ENCODE peak calls at places on chromosome 15, in eight cellular contexts. C is stomach, I is body of pancreas, B is tibial nerve, A is pancreas, Z is Peyer's patch, M is uterus, L is cardiac muscle cell. J is an unnamed sample. For H3K36me3, the result is how much of the 10 kb centered on the place peaks cover.

GRCh38 chr15:41490355-41490754 is 3.3 kb upstream of the ITPKA start:
- DNase-seq in C (no peak), M (no peak), I (no peak), A (no peak), B (no peak), L (peak), Z (no peak), J (no peak)

GRCh38 chr15:36737430-36737891 is 158.0 kb downstream of the CDIN1 start:
- DNase-seq in B (no peak), L (peak), I (no peak), A (no peak), Z (no peak), C (no peak), M (no peak), J (no peak)

GRCh38 chr15:81899730-81900129 is 146.1 kb downstream of the MEX3B start:
- DNase-seq in B (no peak), Z (no peak), A (no peak), M (no peak), I (no peak), L (peak), C (no peak), J (no peak)

GRCh38 chr15:27414168-27414870 is 443.3 kb downstream of the GABRG3 start:
- DNase-seq in M (no peak), L (no peak), B (no peak), A (no peak), I (no peak), C (no peak), Z (no peak), J (no peak)

GRCh38 chr15:78047631-78048409 is 29.7 kb downstream of the TBC1D2B start:
- DNase-seq in M (peak), B (no peak), L (peak), Z (peak), I (no peak), C (no peak), A (no peak), J (no peak)

GRCh38 chr15:49847937-49848823 is 227.3 kb downstream of the DTWD1 start:
- DNase-seq in C (no peak), L (peak), M (no peak), A (no peak), I (no peak), Z (no peak), B (no peak), J (no peak)

GRCh38 chr15:74453925-74454763 is 6.8 kb downstream of the UBL7 start:
- DNase-seq in Z (no peak), I (no peak), L (no peak), A (no peak), M (no peak), C (no peak), B (no peak), J (no peak)

GRCh38 chr15:35827949-35828348 is 282.0 kb upstream of the DPH6 start:
- DNase-seq in A (no peak), L (peak), Z (no peak), B (no peak), I (no peak), C (no peak), M (no peak), J (no peak)

GRCh38 chr15:61749169-61749568 is 311.1 kb downstream of the VPS13C start:
- DNase-seq in C (no peak), I (no peak), Z (no peak), L (no peak), M (no peak), A (no peak), B (no peak), J (no peak)

GRCh38 chr15:58361291-58361759 is 70.5 kb upstream of the LIPC start:
- DNase-seq in L (peak), Z (no peak), A (no peak), M (no peak), I (no peak), C (no peak), B (no peak), J (no peak)

GRCh38 chr15:40739042-40739441 is 16.0 kb downstream of the RMDN3 start:
- DNase-seq in I (no peak), M (no peak), L (no peak), Z (peak), C (no peak), B (no peak), A (no peak), J (no peak)

GRCh38 chr15:93432474-93432873 is 343.5 kb upstream of the RGMA start:
- DNase-seq in M (no peak), I (no peak), Z (no peak), B (no peak), L (no peak), A (no peak), C (no peak), J (no peak)

GRCh38 chr15:77025066-77025435 is 30.1 kb downstream of the PSTPIP1 start:
- DNase-seq in M (peak), A (peak), L (no peak), C (no peak), Z (no peak), I (peak), B (peak), J (no peak)

GRCh38 chr15:57156210-57156887 is 220.0 kb upstream of the CGNL1 start:
- DNase-seq in Z (no peak), M (no peak), A (no peak), I (no peak), C (no peak), L (peak), B (no peak), J (no peak)

GRCh38 chr15:52236015-52236414 is 44.8 kb upstream of the GNB5 start:
- DNase-seq in M (no peak), Z (no peak), C (no peak), L (peak), B (no peak), I (no peak), A (no peak), J (no peak)

GRCh38 chr15:41284425-41285177 is 47.8 kb downstream of the OIP5 start:
- DNase-seq in C (no peak), L (peak), M (no peak), A (peak), B (no peak), Z (peak), I (peak), J (no peak)

GRCh38 chr15:58517682-58518525 is 86.1 kb downstream of the LIPC start:
- DNase-seq in B (no peak), L (no peak), C (no peak), Z (no peak), A (no peak), M (no peak), I (no peak), J (no peak)

GRCh38 chr15:54803139-54803808 is 393.5 kb downstream of the RSL24D1 start:
- DNase-seq in B (no peak), Z (no peak), L (no peak), A (no peak), I (no peak), C (no peak), M (no peak), J (no peak)

GRCh38 chr15:92415639-92416297 is 22.1 kb downstream of the ST8SIA2 start:
- DNase-seq in Z (no peak), C (no peak), A (no peak), M (no peak), I (no peak), L (no peak), B (no peak), J (no peak)

GRCh38 chr15:81888748-81889479 is 156.9 kb downstream of the MEX3B start:
- DNase-seq in A (no peak), I (no peak), L (peak), B (no peak), C (no peak), M (peak), Z (no peak), J (no peak)

GRCh38 chr15:90174140-90174891 is 26.8 kb upstream of the SEMA4B start:
- DNase-seq in A (peak), C (peak), Z (peak), M (peak), L (peak), I (peak), B (peak), J (no peak)

GRCh38 chr15:58139631-58140522 is 1.7 kb downstream of the AQP9 start:
- DNase-seq in L (peak), M (no peak), Z (no peak), A (no peak), B (no peak), C (no peak), I (no peak), J (no peak)

GRCh38 chr15:51267714-51268105 is 70.7 kb downstream of the CYP19A1 start:
- DNase-seq in M (no peak), L (peak), A (no peak), C (no peak), B (no peak), Z (no peak), I (no peak), J (no peak)

GRCh38 chr15:77671274-77672056 is 38.8 kb upstream of the LINGO1 start:
- DNase-seq in Z (no peak), C (no peak), M (no peak), A (no peak), B (no peak), I (no peak), L (no peak), J (no peak)

GRCh38 chr15:69790632-69791031 is 307.1 kb downstream of the TLE3 start:
- DNase-seq in C (no peak), I (no peak), A (no peak), M (no peak), Z (peak), L (no peak), B (no peak), J (no peak)

GRCh38 chr15:38894260-38894948 is 329.8 kb upstream of the RASGRP1 start:
- DNase-seq in C (no peak), A (no peak), B (no peak), I (no peak), M (no peak), L (peak), Z (no peak), J (no peak)

GRCh38 chr15:43052860-43053259 is 53.0 kb downstream of the UBR1 start:
- DNase-seq in I (no peak), M (no peak), A (no peak), Z (no peak), C (no peak), L (no peak), B (no peak), J (no peak)

GRCh38 chr15:31402511-31403056 is 75.9 kb downstream of the KLF13 start:
- DNase-seq in L (peak), Z (no peak), B (peak), M (peak), A (no peak), I (no peak), C (no peak), J (no peak)

GRCh38 chr15:22950211-22950990 is 29.8 kb downstream of the CYFIP1 start:
- DNase-seq in L (no peak), C (no peak), M (no peak), I (no peak), A (no peak), B (no peak), Z (no peak), J (no peak)

GRCh38 chr15:58489693-58490404 is 58.1 kb downstream of the LIPC start:
- DNase-seq in B (no peak), C (no peak), M (no peak), L (no peak), Z (no peak), I (no peak), A (no peak), J (no peak)

GRCh38 chr15:26773485-26773877 is 615 bp upstream of the GABRB3 start:
- DNase-seq in I (no peak), A (no peak), M (no peak), Z (no peak), C (no peak), B (no peak), L (no peak), J (peak)

GRCh38 chr15:52348056-52348745 is 52.6 kb upstream of the MYO5C start:
- DNase-seq in C (no peak), A (no peak), I (peak), Z (no peak), L (peak), M (no peak), B (no peak), J (peak)

GRCh38 chr15:38610748-38611147 is 46.1 kb upstream of the RASGRP1 start:
- DNase-seq in B (no peak), L (no peak), A (no peak), Z (no peak), M (no peak), I (no peak), C (no peak), J (no peak)

GRCh38 chr15:70033529-70034140 is 64.1 kb downstream of the TLE3 start:
- DNase-seq in L (peak), I (no peak), Z (peak), A (no peak), C (no peak), M (peak), B (no peak), J (no peak)

GRCh38 chr15:75342221-75342620 is 4.6 kb upstream of the NEIL1 start:
- DNase-seq in L (no peak), I (no peak), B (no peak), C (no peak), A (no peak), M (no peak), Z (no peak), J (no peak)

GRCh38 chr15:52789008-52789600 is 1.0 kb downstream of the ONECUT1 start:
- DNase-seq in L (no peak), B (no peak), M (no peak), A (peak), I (no peak), Z (no peak), C (no peak), J (no peak)

DNA sequence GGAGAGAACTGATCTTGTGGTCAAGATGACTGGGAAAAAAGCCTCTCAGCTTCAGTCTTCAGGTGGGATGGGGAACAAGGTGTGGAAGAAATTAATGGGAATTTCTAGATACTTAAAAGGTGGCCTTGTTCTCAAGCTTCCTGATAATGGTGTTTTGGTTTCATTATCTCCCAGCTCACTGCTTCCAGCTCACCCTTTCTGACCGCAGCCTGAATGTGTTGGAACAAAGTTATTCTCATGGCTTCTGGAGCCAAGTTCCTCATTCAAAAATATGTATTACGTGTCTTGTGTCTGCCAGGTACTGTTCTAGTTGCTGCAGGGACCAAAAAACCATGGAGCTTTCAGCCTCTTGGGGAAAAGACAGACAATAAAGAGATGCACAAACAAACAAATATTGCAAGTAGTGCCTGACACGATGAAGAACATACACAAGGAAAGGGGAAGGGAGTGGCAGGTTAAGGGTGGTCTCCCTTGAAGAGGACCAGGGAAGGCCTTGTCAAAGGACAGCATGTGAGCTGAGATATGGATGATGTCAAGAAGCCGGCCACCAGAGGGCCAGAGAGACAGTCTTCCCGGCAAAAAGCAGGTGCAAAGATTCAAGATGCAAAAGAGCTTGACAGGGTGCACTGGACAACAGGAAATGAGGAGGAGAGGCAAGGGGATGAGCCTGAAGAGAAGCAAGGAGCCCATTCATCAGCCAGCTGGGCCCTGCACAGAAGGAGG is 35.5 kb downstream of the ARRDC4 start:
- DNase-seq in A (no peak), L (no peak), I (peak), C (peak), B (no peak), M (peak), Z (peak), J (no peak)
- TF ChIP-seq CTCF in A (no peak), L (no peak), I (no peak), C (no peak), B (no peak), M (no peak), Z (peak), J (no peak)

DNA sequence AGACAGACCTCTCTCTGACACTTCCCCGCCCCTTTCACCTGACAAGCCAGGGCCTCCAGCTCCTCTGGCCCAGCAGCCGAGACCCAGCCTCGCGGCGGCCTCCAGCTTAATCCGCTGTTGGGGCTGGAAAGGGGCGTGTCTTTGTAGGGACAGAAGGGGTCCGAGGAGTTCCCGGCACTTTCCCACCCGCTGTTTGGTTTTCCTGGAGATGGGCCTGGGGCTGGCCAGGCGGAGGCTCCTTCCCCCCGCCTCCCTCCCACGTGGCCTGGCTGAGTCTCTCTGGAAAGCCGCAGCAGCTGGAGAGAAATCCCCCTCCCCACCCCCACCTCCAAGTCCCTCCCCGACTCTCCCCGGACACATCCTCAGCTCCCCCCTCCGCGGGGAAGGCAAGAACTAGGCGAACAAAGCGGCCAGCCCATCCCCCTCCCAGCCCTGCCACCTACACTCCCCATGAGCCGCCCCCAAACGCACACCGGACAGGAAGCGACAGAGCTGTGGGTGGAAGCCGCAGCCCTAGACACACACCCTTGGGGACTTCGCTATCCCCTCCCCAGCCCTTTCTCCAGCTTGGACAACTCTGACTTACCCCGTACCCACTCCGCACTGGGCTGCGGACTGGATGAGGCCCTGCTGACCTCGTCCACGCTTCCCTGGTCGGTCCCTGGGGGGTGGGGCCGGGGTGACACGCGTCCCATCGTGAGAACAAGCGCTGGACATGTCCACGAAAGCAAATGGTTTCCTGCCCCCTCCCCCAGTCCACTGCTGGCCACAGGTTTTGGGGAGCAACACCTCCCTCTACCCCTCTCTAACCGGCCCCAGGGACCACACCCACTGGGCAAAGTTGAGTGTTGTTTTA is 1.2 kb downstream of the IGDCC4 start:
- DNase-seq in C (no peak), I (peak), B (no peak), Z (no peak), M (peak), A (peak), L (peak), J (peak)
- H3K4me3 ChIP-seq in C (peak), I (no peak), B (peak), Z (peak), M (peak), A (peak), L (peak), J (peak)

DNA sequence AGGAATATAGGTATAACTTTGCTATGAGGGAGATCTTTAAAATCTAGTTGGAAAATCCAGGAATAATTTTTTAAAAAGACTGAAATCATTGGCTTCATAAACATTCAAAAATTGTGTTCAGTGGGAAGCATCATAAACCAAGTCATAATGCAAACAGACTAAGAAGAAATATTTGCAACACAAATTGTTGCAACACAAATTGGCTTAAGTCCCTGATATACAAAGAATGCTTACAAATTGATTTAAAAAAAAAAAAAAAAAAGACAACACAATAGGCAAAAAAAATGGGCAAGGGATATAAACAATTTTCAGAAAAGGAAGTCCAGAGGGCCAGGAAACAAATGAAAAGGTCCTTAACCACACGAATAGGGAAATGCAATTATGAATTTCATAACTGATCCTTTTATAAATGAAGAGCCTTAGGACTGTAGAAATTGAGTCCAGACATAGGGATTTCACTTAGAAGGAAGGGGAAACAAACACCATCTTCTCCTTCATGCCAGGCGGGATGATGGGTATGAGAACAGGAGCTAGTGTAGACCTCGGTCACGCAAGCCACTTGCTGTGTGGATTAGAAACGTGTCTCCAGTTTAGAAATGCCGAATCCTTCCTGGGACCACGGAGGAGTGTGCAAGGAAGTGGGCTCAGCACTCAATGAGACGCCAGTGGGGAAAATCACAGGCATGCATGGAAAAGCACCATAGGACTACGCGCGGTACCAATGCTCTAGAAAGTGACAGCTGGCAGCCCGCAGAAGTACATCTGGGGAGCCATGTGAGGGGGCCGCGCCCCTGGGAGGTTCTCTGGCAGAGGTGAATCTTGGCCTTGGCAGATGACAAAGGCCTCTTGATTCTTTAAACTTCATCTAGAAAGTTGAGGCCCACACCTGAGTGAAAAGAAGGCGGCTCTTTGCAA is 99.0 kb downstream of the LRRK1 start:
- DNase-seq in Z (peak), B (no peak), M (peak), C (no peak), L (peak), A (no peak), I (no peak), J (no peak)
- H3K36me3 ChIP-seq in Z (under half), B (under half), M (under half), C (under half), L (under half), A (under half), I (under half), J (half or more)

DNA sequence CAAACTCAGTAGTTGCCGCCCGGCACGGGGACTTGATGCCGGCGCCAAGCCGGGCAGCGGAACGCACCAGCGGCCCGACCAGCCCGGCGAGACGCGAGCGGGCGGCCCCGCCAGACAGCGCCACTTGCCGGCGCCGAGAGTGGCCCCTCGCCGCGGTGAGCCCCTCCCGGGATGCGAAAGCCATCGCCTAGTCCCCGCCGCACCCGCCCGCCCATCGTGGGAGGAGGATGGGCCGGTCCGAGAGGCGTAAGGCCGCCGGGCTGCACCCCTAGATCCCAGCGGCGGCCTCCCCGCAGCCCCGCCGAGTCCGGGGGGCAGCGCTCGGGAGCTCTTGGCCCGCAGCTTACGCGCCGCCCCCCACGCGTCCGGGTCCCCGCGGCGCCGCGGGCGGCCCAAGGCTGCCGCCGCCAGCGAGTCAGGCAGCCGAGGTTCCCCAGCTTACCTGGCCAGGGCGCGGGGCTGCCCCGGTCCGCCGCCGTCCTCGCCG is 609 bp downstream of the GOLGA8A start:
- DNase-seq in M (no peak), B (no peak), L (peak), A (peak), Z (peak), C (peak), I (peak), J (peak)
- TF ChIP-seq CTCF in M (no peak), B (no peak), L (no peak), A (no peak), Z (no peak), C (no peak), I (no peak), J (no peak)

GRCh38 chr15:65512189-65512588 is 5.3 kb downstream of the DPP8 start:
- DNase-seq in A (no peak), M (no peak), I (no peak), C (no peak), B (no peak), Z (no peak), L (peak), J (no peak)
- H3K4me3 ChIP-seq in A (no peak), M (peak), I (no peak), C (no peak), B (peak), Z (no peak), L (no peak), J (no peak)